ENCODE peak calls at places on chromosome X, in seven cellular contexts. G is NT2/D1, W is fibroblast of lung, U is cardiac muscle cell, E is GM23248, N is thyroid gland, S is PC-3. L is an unnamed sample. For H3K4me1, the result is how much of the 10 kb centered on the place peaks cover.

GRCh38 chrX:119008122-119008744 is 33.8 kb downstream of the LONRF3 start:
- DNase-seq in G (peak), N (peak), U (peak), E (peak), W (peak), S (peak), L (peak)

GRCh38 chrX:72097081-72097480 is 34.6 kb downstream of the RTL5 start:
- DNase-seq in U (no peak), N (no peak), G (no peak), S (no peak), W (no peak), E (no peak), L (no peak)

GRCh38 chrX:100363926-100364325 is 46.1 kb downstream of the PCDH19 start:
- DNase-seq in E (no peak), W (no peak), G (no peak), U (no peak), S (no peak), N (peak), L (no peak)

GRCh38 chrX:152821145-152821765 is 9.3 kb downstream of the CETN2 start:
- DNase-seq in W (peak), S (peak), N (peak), U (peak), E (peak), G (peak), L (peak)

GRCh38 chrX:116285506-116285905 is 115.0 kb downstream of the AGTR2 start:
- DNase-seq in W (no peak), S (peak), U (no peak), N (no peak), E (peak), G (no peak), L (no peak)

GRCh38 chrX:134692990-134693389 is 34.7 kb upstream of the PLAC1 start:
- DNase-seq in N (no peak), W (peak), U (no peak), E (peak), G (no peak), S (peak), L (no peak)

GRCh38 chrX:14776901-14777300 is 96.0 kb downstream of the FANCB start:
- DNase-seq in W (no peak), U (no peak), E (no peak), G (no peak), S (no peak), N (peak), L (peak)

GRCh38 chrX:71637848-71638247 is 19.5 kb upstream of the CXCR3 start:
- DNase-seq in S (peak), W (peak), G (no peak), U (no peak), E (peak), N (no peak), L (peak)

GRCh38 chrX:41133551-41133950 is 48.3 kb downstream of the USP9X start:
- DNase-seq in G (no peak), N (no peak), E (no peak), U (no peak), W (no peak), S (no peak), L (no peak)

GRCh38 chrX:129769467-129770154 is 10.1 kb upstream of the SASH3 start:
- DNase-seq in G (no peak), N (no peak), S (no peak), W (no peak), E (no peak), U (no peak), L (no peak)

GRCh38 chrX:66074920-66075879 is 35.3 kb upstream of the VSIG4 start:
- DNase-seq in G (no peak), S (peak), W (no peak), N (peak), E (no peak), U (no peak), L (no peak)

GRCh38 chrX:140817943-140818342 is 108.4 kb downstream of the LINC00632 start:
- DNase-seq in S (peak), E (peak), W (peak), N (no peak), G (no peak), U (peak), L (peak)

GRCh38 chrX:45771560-45772340 is 571.1 kb upstream of the DIPK2B start:
- DNase-seq in W (peak), G (no peak), U (no peak), S (peak), N (peak), E (peak), L (peak)

GRCh38 chrX:15721911-15722310 is 16.2 kb upstream of the CA5B start:
- DNase-seq in N (no peak), S (no peak), U (no peak), G (no peak), E (peak), W (peak), L (peak)

GRCh38 chrX:71953946-71954345 is 43.3 kb downstream of the NHSL2 start:
- DNase-seq in G (no peak), U (no peak), W (no peak), N (no peak), S (no peak), E (no peak), L (no peak)

GRCh38 chrX:37959212-37960021 is 46.9 kb upstream of the SYTL5 start:
- DNase-seq in W (no peak), G (no peak), S (no peak), U (no peak), N (no peak), E (no peak), L (no peak)

GRCh38 chrX:136063340-136064079 is 78.3 kb downstream of the SLC9A6 start:
- DNase-seq in G (no peak), S (peak), E (peak), U (no peak), W (peak), N (no peak), L (no peak)

DNA sequence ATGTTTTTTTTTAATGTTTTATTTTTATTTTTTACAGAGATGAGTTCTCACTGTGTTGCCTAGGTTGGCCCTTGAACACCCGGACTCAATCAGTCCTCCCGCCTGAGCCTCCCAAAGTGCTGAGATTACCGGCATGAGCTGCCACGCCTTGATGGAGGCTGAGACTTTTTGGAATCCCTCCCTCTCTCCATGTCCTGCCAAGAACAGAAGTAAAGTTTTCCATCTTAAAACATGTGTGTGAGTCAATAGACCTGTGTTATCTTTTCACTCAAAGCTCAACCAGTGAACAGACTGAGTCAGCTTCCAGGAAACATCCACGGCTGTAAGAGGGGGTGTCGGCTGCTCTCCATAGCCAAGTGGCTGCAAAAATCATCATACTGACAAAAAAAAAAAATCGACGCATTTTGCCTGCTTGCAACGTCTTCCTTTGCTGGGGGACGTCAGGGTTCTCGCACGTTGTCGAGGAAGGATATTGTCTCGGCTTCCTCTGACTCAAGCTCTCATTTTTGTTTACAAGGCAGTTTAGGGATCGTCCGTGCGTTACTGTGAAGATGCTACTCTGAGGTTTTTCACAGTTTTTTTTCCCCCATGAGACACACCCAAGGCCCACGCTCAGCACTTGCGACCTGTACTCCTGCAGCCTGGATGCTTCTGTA is 10.0 kb upstream of the ASMTL start:
- DNase-seq in G (no peak), S (peak), E (peak), U (no peak), N (no peak), W (no peak), L (peak)
- H3K4me1 ChIP-seq in G (under half), S (under half), E (under half), U (under half), N (under half), W (under half), L (under half)

GRCh38 chrX:23888887-23889501 is 18.7 kb downstream of the APOO start:
- DNase-seq in U (no peak), G (no peak), E (peak), N (no peak), W (no peak), S (peak), L (peak)
- H3K4me1 ChIP-seq in U (under half), G (under half), E (under half), N (under half), W (under half), S (under half), L (under half)

GRCh38 chrX:133685806-133686205 is 270.5 kb upstream of the GPC4 start:
- DNase-seq in E (no peak), W (no peak), U (no peak), G (peak), S (no peak), N (no peak), L (no peak)

GRCh38 chrX:133676344-133677122 is 261.2 kb upstream of the GPC4 start:
- DNase-seq in W (no peak), G (no peak), E (no peak), S (peak), U (no peak), N (peak), L (no peak)

GRCh38 chrX:133681416-133681815 is 266.1 kb upstream of the GPC4 start:
- DNase-seq in N (no peak), W (no peak), S (no peak), G (no peak), U (no peak), E (no peak), L (no peak)

GRCh38 chrX:133677123-133678063 is 262.1 kb upstream of the GPC4 start:
- DNase-seq in E (no peak), N (no peak), S (no peak), W (no peak), G (no peak), U (no peak), L (no peak)

DNA sequence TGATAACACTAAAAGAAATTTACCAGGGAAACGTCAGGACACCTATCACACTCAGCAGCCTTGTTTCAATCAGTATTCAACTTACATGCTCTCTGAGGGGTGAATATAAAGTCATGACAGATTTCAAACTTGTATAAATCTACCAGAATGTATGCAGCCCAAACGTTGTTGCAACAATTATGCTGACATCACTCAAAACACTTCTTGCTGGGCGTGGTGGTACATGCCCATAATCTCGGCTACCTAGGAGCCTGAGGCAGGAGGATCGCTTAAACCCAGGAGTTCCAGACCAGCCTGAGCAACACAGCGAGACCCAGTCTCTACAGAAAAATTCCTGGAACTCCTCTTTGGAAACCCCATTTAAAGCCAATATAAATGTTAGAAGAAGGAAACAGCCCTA is 266.6 kb upstream of the GPC4 start:
- DNase-seq in G (no peak), N (no peak), E (no peak), S (no peak), W (no peak), U (no peak), L (no peak)
- H3K4me1 ChIP-seq in G (under half), N (under half), E (under half), S (under half), W (under half), U (under half), L (under half)

GRCh38 chrX:48466696-48467095 is 3.4 kb downstream of the SLC38A5 start:
- DNase-seq in S (no peak), W (no peak), G (no peak), E (no peak), U (no peak), N (no peak), L (no peak)
- H3K4me1 ChIP-seq in S (under half), W (under half), G (under half), E (under half), U (under half), N (under half), L (under half)

DNA sequence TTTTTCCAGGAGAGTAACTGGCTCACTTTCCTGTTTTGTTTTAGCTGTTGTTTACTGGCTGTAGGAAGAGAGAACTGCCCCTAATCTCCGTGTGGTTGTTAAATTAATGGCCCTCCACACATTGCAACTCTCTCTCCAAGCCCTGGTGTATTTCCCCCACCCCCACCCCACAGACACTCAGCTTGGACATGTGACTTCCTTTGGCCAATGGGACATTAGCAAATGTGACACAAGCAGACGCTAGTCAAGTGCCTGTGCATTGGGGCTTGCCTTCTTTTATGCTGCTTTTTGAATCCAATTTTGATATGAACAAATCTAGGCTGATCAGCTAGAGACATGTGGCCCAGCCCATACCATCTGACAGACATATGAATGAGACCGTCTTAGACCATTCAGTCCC is 59.6 kb upstream of the TAB3 start:
- DNase-seq in G (no peak), U (no peak), N (no peak), S (no peak), W (no peak), E (no peak), L (no peak)
- H3K4me1 ChIP-seq in G (under half), U (under half), N (under half), S (under half), W (under half), E (under half), L (under half)

GRCh38 chrX:24150051-24150790 is 692 bp downstream of the ZFX start:
- DNase-seq in G (peak), U (peak), N (peak), W (peak), E (peak), S (peak), L (peak)

GRCh38 chrX:24153796-24154189 is 4.3 kb downstream of the ZFX start:
- DNase-seq in E (no peak), G (no peak), W (no peak), U (no peak), S (peak), N (no peak), L (no peak)

GRCh38 chrX:24149346-24150050 is at the start of gene ZFX:
- DNase-seq in U (peak), G (no peak), W (peak), N (peak), S (peak), E (peak), L (peak)

GRCh38 chrX:24153175-24153795 is 3.8 kb downstream of the ZFX start:
- DNase-seq in S (no peak), G (no peak), W (no peak), E (peak), N (no peak), U (peak), L (peak)

GRCh38 chrX:24151513-24151912 is 2.0 kb downstream of the ZFX start:
- DNase-seq in S (no peak), E (peak), W (no peak), G (no peak), N (no peak), U (no peak), L (no peak)
- H3K4me1 ChIP-seq in S (under half), E (half or more), W (under half), G (under half), N (half or more), U (half or more), L (half or more)

DNA sequence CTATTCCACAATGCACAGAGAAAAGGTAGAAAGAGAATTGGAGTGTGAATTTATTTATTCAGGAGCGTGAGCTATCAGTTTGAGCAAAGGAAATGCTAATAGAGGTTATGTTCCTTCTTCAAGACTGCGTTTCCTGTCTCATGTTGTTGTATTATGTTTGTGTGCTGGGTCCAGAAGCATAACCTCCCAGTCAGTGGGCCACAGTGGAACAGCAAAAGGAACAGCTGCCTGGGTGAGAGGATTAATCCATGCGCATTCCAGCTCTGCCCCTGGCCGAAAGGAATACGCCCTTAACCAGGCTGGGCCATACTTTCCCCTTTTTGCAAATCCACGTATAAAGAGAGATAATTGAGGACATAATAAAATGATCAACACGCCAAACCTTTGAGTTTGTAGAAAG is 32.4 kb upstream of the ARX start:
- DNase-seq in W (no peak), S (no peak), U (no peak), G (no peak), N (no peak), E (no peak), L (no peak)
- H3K4me1 ChIP-seq in W (under half), S (under half), U (under half), G (under half), N (under half), E (under half), L (under half)

GRCh38 chrX:97984641-97985040 is 1100.9 kb downstream of the RPA4 start:
- DNase-seq in G (peak), N (no peak), E (no peak), S (peak), W (no peak), U (no peak), L (no peak)
- H3K4me1 ChIP-seq in G (under half), N (under half), E (under half), S (under half), W (under half), U (under half), L (under half)

GRCh38 chrX:106933538-106933961 is 13.3 kb downstream of the CLDN2 start:
- DNase-seq in W (no peak), S (no peak), G (no peak), U (peak), N (peak), E (no peak), L (no peak)
- H3K4me1 ChIP-seq in W (under half), S (under half), G (under half), U (under half), N (under half), E (under half), L (under half)

GRCh38 chrX:19876962-19877361 is 10.4 kb downstream of the SH3KBP1 start:
- DNase-seq in W (no peak), N (no peak), G (no peak), U (no peak), S (no peak), E (no peak), L (no peak)

GRCh38 chrX:19877431-19877830 is 10.0 kb downstream of the SH3KBP1 start:
- DNase-seq in E (no peak), G (no peak), W (no peak), N (no peak), U (no peak), S (no peak), L (no peak)

GRCh38 chrX:19875051-19875432 is 12.4 kb downstream of the SH3KBP1 start:
- DNase-seq in W (no peak), E (peak), N (no peak), S (peak), U (no peak), G (no peak), L (no peak)

GRCh38 chrX:19870710-19871490 is 16.5 kb downstream of the SH3KBP1 start:
- DNase-seq in G (no peak), E (no peak), S (no peak), W (no peak), U (no peak), N (no peak), L (no peak)

DNA sequence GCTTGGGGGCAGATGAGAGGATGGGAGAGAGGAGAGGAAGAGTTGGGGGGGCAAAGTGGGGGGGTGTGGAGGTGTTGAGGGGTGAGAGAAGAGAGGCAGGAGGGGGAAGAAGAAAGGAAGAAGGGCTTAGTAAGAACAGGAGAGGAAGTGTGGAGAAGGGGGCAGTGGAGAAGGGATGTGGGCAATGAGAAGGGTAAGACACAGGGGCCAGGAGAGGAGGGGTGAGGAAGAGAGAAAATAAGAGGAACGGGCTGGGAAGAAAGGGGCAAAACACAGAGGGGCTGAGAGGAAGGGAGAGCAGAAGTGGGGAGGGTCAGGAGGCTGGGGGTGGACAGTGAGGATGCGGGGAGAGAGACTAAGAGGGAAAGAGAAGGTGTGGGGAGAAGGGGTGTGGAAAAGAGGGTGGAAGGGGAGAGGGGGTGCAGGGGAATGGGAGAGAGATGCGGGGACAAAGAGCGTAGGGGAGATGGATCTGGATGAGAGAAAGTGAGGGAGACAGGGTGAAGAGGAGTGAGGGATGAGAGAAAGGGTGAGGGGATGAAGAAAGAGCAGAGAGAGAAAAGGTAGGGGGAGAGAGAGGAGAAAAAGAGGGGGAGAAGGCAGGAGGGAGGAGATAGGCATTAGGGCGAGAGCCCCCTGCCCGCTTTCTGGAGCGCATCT is 12.9 kb downstream of the SH3KBP1 start:
- DNase-seq in N (no peak), W (no peak), S (no peak), G (no peak), E (no peak), U (no peak), L (no peak)
- H3K4me1 ChIP-seq in N (under half), W (under half), S (under half), G (under half), E (under half), U (under half), L (under half)